ENCODE peak calls at places on chromosomes 16 and 17, in five cellular contexts. D is suprapubic skin, G is esophagus squamous epithelium, E is right lobe of liver, I is stomach. Z is an unnamed sample. For H3K4me1, the result is how much of the 10 kb centered on the place peaks cover.

GRCh38 chr16:67445126-67445426 is 14.2 kb downstream of the HSD11B2 start:
- DNase-seq in D (no peak), I (no peak), G (no peak), E (no peak), Z (no peak)

GRCh38 chr17:33328129-33328528 is 35.0 kb upstream of the ASIC2 start:
- DNase-seq in D (no peak), G (no peak), E (no peak), I (no peak), Z (no peak)

GRCh38 chr16:20901068-20901440 is 483 bp downstream of the LYRM1 start:
- DNase-seq in E (no peak), I (no peak), D (no peak), G (no peak), Z (no peak)

GRCh38 chr17:8935194-8935593 is 30.3 kb downstream of the PIK3R5 start:
- DNase-seq in I (no peak), D (peak), G (no peak), E (peak), Z (no peak)

GRCh38 chr17:35953720-35954119 is 10.2 kb upstream of the LYZL6 start:
- DNase-seq in G (no peak), I (no peak), E (no peak), D (no peak), Z (no peak)

GRCh38 chr17:48375356-48375755 is 54.7 kb downstream of the SKAP1 start:
- DNase-seq in I (no peak), G (no peak), D (no peak), E (no peak), Z (no peak)

GRCh38 chr16:25135239-25135878 is 23.8 kb downstream of the LCMT1 start:
- DNase-seq in I (no peak), E (no peak), D (no peak), G (no peak), Z (no peak)

GRCh38 chr16:57600048-57600835 is 28.2 kb upstream of the ADGRG1 start:
- DNase-seq in E (peak), D (no peak), I (peak), G (no peak), Z (peak)

GRCh38 chr16:27174007-27174406 is 29.3 kb upstream of the KDM8 start:
- DNase-seq in G (no peak), D (no peak), I (no peak), E (no peak), Z (no peak)

GRCh38 chr17:75645889-75646625 is 12.8 kb downstream of the SMIM5 start:
- DNase-seq in G (no peak), D (no peak), I (peak), E (peak), Z (no peak)

GRCh38 chr17:37671028-37671812 is 28.0 kb upstream of the DDX52 start:
- DNase-seq in D (no peak), E (no peak), I (no peak), G (no peak), Z (peak)

GRCh38 chr16:56910654-56911539 is 21.0 kb upstream of the HERPUD1 start:
- DNase-seq in E (no peak), G (no peak), D (no peak), I (no peak), Z (no peak)

GRCh38 chr17:34673516-34673915 is 94.1 kb downstream of the TMEM132E start:
- DNase-seq in E (no peak), D (no peak), I (no peak), G (no peak), Z (peak)

GRCh38 chr17:41507315-41507880 is 2.0 kb upstream of the KRT13 start:
- DNase-seq in D (no peak), E (no peak), G (no peak), I (no peak), Z (no peak)

GRCh38 chr17:50346313-50347086 is 574 bp downstream of the XYLT2 start:
- DNase-seq in E (no peak), G (no peak), D (peak), I (peak), Z (no peak)

GRCh38 chr17:37492167-37492566 is 2.5 kb downstream of the DUSP14 start:
- DNase-seq in I (no peak), G (no peak), D (no peak), E (no peak), Z (no peak)

GRCh38 chr16:89491974-89492687 is 1.8 kb upstream of the ANKRD11 start:
- DNase-seq in I (no peak), E (no peak), G (no peak), D (no peak), Z (no peak)

GRCh38 chr17:42928714-42929496 is 28.3 kb downstream of the G6PC1 start:
- DNase-seq in I (peak), G (no peak), E (no peak), D (no peak), Z (no peak)

GRCh38 chr17:42924891-42925290 is 24.3 kb downstream of the G6PC1 start:
- DNase-seq in D (no peak), G (no peak), E (no peak), I (no peak), Z (no peak)

DNA sequence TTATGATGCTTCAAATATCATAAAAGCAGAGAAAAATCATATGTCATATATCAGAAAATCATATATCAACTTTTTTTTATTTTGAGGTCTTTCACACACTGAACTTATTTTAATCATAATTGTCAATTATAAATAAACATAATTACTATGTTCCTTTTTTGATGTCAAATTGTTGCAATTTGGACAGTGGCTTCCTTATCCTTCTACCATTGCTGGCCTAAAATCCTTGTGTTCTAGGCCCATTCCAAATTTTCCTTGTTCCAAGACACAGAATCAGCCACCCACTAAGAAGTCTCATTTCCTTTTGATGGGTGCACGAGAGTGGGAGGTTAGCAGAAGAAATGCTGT is 28.9 kb downstream of the G6PC1 start:
- DNase-seq in I (no peak), G (no peak), D (no peak), E (no peak), Z (no peak)
- H3K27ac ChIP-seq in I (no peak), G (peak), D (no peak), E (peak), Z (no peak)

DNA sequence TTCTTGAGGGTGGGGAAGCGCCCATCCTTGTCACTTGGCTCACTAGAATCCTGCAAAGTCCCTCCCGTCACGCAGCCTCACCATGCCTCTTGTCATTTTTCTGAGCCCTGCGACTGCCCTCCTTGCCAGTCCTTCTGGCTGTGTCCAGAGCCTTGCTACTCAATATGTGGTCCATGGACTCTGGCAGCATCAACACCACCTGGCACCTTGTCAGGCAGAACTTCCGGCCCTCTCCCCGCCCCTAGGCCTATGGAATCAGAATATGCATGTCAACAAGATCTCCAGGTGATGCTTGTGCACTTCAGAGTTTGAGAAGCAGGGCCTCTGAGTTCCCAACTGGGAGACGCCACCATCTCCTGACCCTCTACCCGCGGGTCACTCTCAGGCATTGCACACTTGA is 12.1 kb downstream of the PIMREG start:
- DNase-seq in D (no peak), E (peak), G (no peak), I (no peak), Z (no peak)
- H3K4me1 ChIP-seq in D (under half), E (under half), G (under half), I (under half), Z (under half)

GRCh38 chr17:7311110-7311698 is 3.8 kb downstream of the EIF5A start:
- DNase-seq in I (no peak), G (no peak), D (no peak), E (no peak), Z (no peak)
- TF ChIP-seq POLR2A in I (no peak), G (no peak), D (no peak), E (no peak), Z (no peak)

GRCh38 chr16:11722468-11722808 is 20.2 kb downstream of the TXNDC11 start:
- DNase-seq in E (no peak), D (no peak), I (no peak), G (no peak), Z (no peak)
- H3K27ac ChIP-seq in E (no peak), D (no peak), I (peak), G (no peak), Z (no peak)

GRCh38 chr17:81713004-81713555 is 996 bp downstream of the SLC25A10 start:
- DNase-seq in E (peak), G (no peak), D (no peak), I (no peak), Z (no peak)
- H3K4me1 ChIP-seq in E (under half), G (half or more), D (half or more), I (half or more), Z (under half)

GRCh38 chr17:1373710-1374237 is 26.2 kb downstream of the YWHAE start:
- DNase-seq in E (no peak), I (no peak), G (no peak), D (no peak), Z (no peak)

GRCh38 chr17:1375615-1376014 is 24.4 kb downstream of the YWHAE start:
- DNase-seq in I (no peak), E (no peak), D (no peak), G (no peak), Z (no peak)

GRCh38 chr17:1374426-1375177 is 25.4 kb downstream of the YWHAE start:
- DNase-seq in G (no peak), E (no peak), D (no peak), I (no peak), Z (no peak)

GRCh38 chr17:1377334-1377733 is 22.7 kb downstream of the YWHAE start:
- DNase-seq in D (no peak), I (no peak), E (no peak), G (no peak), Z (no peak)

DNA sequence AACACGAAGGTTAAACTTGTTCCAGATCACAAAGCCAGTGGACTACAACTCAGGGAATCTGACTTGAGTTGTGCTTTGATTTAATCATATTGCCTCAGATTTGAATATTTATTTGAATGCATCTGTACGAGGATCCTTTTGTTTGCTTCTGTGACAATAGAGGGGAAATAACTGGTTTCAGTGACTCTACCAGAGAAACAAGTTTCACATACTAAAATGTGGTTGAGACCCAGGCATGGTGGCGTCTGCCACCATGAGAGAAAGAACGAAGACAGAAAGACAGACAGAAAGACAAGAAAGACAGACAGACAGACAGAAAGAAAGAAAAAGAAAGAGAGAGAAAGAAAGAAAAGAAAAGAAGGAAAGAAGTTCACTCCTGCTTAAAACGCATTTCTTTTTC is 24.0 kb downstream of the YWHAE start:
- DNase-seq in I (no peak), E (no peak), D (no peak), G (no peak), Z (no peak)
- TF ChIP-seq POLR2A in I (no peak), E (no peak), D (no peak), G (no peak), Z (no peak)

GRCh38 chr17:71402007-71402406 is 718.8 kb upstream of the SOX9 start:
- DNase-seq in I (no peak), E (no peak), G (no peak), D (no peak), Z (no peak)
- H3K27ac ChIP-seq in I (no peak), E (no peak), G (peak), D (peak), Z (no peak)

Z was measured in vagina.